ENCODE peak calls at places on chromosomes 3 and 15, in five cellular contexts. O, G, U, K and S are unnamed samples.

GRCh38 chr15:25987638-25988037 is 124.5 kb upstream of the ATP10A start:
- DNase-seq in O (no peak), G (no peak), U (no peak), K (no peak), S (no peak)

GRCh38 chr15:55017636-55018035 is 179.1 kb downstream of the RSL24D1 start:
- DNase-seq in O (no peak), G (no peak), U (no peak), K (no peak), S (no peak)

GRCh38 chr3:175608351-175608750 is 749.2 kb downstream of the NAALADL2 start:
- DNase-seq in O (no peak), G (no peak), U (no peak), K (no peak), S (no peak)

GRCh38 chr3:128697336-128697735 is 28.6 kb upstream of the RAB7A start:
- DNase-seq in O (no peak), G (no peak), U (no peak), K (no peak), S (no peak)

GRCh38 chr3:152213086-152213674 is 55.5 kb upstream of the MBNL1 start:
- DNase-seq in O (no peak), G (no peak), U (no peak), K (no peak), S (no peak)

GRCh38 chr15:43893956-43894355 is 67.2 kb downstream of the WDR76 start:
- DNase-seq in O (no peak), G (no peak), U (no peak), K (no peak), S (no peak)

GRCh38 chr3:140505876-140506275 is 172.0 kb upstream of the TRIM42 start:
- DNase-seq in O (no peak), G (no peak), U (no peak), K (no peak), S (no peak)

GRCh38 chr3:131218196-131218595 is 163.4 kb upstream of the NUDT16 start:
- DNase-seq in O (no peak), G (no peak), U (no peak), K (no peak), S (no peak)

GRCh38 chr3:124243253-124243859 is 251.4 kb upstream of the ROPN1 start:
- DNase-seq in O (no peak), G (no peak), U (no peak), K (no peak), S (no peak)

GRCh38 chr3:99246010-99246654 is 344.6 kb upstream of the DCBLD2 start:
- DNase-seq in O (no peak), G (no peak), U (no peak), K (no peak), S (no peak)

GRCh38 chr3:104102386-104102785 is 1264.3 kb upstream of the ALCAM start:
- DNase-seq in O (no peak), G (peak), U (peak), K (no peak), S (peak)

GRCh38 chr15:40115670-40116093 is 7.0 kb upstream of the BMF start:
- DNase-seq in O (peak), G (peak), U (no peak), K (no peak), S (peak)

GRCh38 chr3:195169011-195169410 is 101.9 kb downstream of the XXYLT1 start:
- DNase-seq in O (no peak), G (no peak), U (no peak), K (no peak), S (no peak)

GRCh38 chr3:195133462-195133861 is 137.5 kb downstream of the XXYLT1 start:
- DNase-seq in O (no peak), G (no peak), U (no peak), K (no peak), S (no peak)

GRCh38 chr3:70979983-70980645 is 603.4 kb downstream of the FOXP1 start:
- DNase-seq in O (no peak), G (no peak), U (no peak), K (no peak), S (no peak)

GRCh38 chr15:95277266-95277665 is 1045.9 kb downstream of the MCTP2 start:
- DNase-seq in O (no peak), G (no peak), U (no peak), K (no peak), S (no peak)

GRCh38 chr3:152385761-152386160 is 117.0 kb downstream of the MBNL1 start:
- DNase-seq in O (no peak), G (no peak), U (peak), K (no peak), S (peak)

GRCh38 chr3:59937206-59937605 is 887.4 kb upstream of the CFAP20DC start:
- DNase-seq in O (no peak), G (no peak), U (no peak), K (no peak), S (no peak)

GRCh38 chr3:28859897-28860296 is 421.0 kb upstream of the RBMS3 start:
- DNase-seq in O (no peak), G (no peak), U (no peak), K (no peak), S (no peak)

GRCh38 chr3:57961828-57962447 is 46.3 kb upstream of the FLNB start:
- DNase-seq in O (no peak), G (no peak), U (peak), K (no peak), S (peak)

GRCh38 chr3:126476166-126476975 is 680 bp upstream of the ZXDC start:
- DNase-seq in O (peak), G (no peak), U (peak), K (no peak), S (no peak)

GRCh38 chr3:17091895-17092294 is 207.1 kb downstream of the PLCL2 start:
- DNase-seq in O (no peak), G (no peak), U (no peak), K (no peak), S (no peak)

GRCh38 chr15:101320501-101321052 is 25.5 kb upstream of the SNRPA1 start:
- DNase-seq in O (peak), G (no peak), U (no peak), K (no peak), S (no peak)

GRCh38 chr15:59696332-59696731 is 7.2 kb upstream of the BNIP2 start:
- DNase-seq in O (peak), G (no peak), U (no peak), K (no peak), S (no peak)

GRCh38 chr15:80643296-80643965 is 51.7 kb upstream of the ABHD17C start:
- DNase-seq in O (no peak), G (no peak), U (no peak), K (no peak), S (no peak)

GRCh38 chr15:68489426-68489825 is 57.5 kb upstream of the ITGA11 start:
- DNase-seq in O (no peak), G (no peak), U (no peak), K (no peak), S (no peak)

GRCh38 chr15:85556618-85556895 is 176.2 kb downstream of the AKAP13 start:
- DNase-seq in O (no peak), G (no peak), U (no peak), K (no peak), S (no peak)

GRCh38 chr3:191030983-191031382 is 168.1 kb upstream of the OSTN start:
- DNase-seq in O (no peak), G (no peak), U (no peak), K (no peak), S (no peak)
- TF ChIP-seq EP300 in O (no peak), G (no peak), U (no peak), K (no peak), S (no peak)

DNA sequence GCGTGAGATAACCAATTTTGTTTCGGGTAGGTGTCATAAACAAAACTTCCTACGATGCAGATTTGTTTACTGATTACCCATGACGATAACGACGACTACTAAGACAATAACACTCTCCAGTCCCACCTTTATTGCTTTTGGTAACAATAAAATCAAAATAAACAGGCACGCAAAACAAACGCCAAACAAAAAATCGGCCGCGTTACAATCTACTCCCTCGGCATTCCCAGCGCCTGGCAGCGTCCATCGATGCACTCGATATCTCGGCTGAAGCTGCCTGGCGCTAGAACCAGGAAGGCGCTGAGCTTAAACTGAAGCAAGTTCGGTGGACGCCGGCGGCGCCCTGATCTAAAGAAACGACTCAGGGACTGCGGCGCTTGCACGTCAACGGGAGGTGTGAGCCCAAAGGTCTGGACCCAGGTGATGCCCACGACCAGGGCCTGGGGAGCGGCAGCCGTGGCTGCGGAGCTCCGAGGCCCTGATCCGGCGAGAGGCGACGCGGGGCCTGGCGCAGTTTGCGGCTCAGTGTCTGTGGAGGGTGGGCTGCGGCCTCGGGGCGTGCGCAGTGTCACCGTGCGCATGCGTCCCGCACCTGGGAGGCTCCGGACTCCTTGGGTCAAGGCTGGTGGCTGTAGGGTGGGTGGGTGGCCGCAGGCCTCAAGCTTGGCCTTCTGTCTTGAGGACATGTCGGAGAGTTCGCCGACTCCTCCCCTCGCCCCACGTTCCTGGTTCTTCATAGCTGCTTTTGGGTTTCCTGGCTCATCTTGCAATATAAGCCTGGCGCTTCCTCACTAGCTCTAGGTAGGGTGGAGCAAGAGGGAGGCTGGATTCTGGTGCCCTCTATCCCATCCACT is at the start of gene RSRC1:
- DNase-seq in O (peak), G (peak), U (peak), K (peak), S (peak)
- TF ChIP-seq EP300 in O (no peak), G (no peak), U (no peak), K (no peak), S (no peak)

GRCh38 chr15:65204236-65204930 is 6.9 kb downstream of the CILP start:
- DNase-seq in O (no peak), G (no peak), U (no peak), K (no peak), S (no peak)
- TF ChIP-seq EP300 in O (no peak), G (no peak), U (no peak), K (no peak), S (no peak)

GRCh38 chr3:14166877-14167605 is 11.4 kb downstream of the XPC start:
- DNase-seq in O (no peak), G (no peak), U (no peak), K (no peak), S (no peak)
- TF ChIP-seq EP300 in O (no peak), G (no peak), U (no peak), K (no peak), S (no peak)